ENCODE peak calls at places on chromosomes 5 and 9, in seven cellular contexts. One of them, this sample, is unnamed.
A peak's percentile ranks its signal among the peaks of the same experiment; 100 is the strongest.

GRCh38 chr9:133735415-133735775 is 2.8 kb downstream of the SARDH start:
- DNase-seq in AG09319: no peak
- DNase-seq in lung: no peak
- DNase-seq in tibial nerve: no peak
- DNase-seq in HFFc6: no peak
- DNase-seq in MCF 10A: no peak
- DNase-seq in neural crest cell: no peak
- DNase-seq in this sample: no peak

GRCh38 chr5:76790632-76791290 is 28.1 kb upstream of the F2RL1 start:
- DNase-seq in AG09319: peak; percentile 84
- DNase-seq in lung: no peak
- DNase-seq in tibial nerve: peak; percentile 39
- DNase-seq in HFFc6: peak; percentile 98
- DNase-seq in MCF 10A: peak; percentile 92
- DNase-seq in neural crest cell: no peak
- DNase-seq in this sample: peak; percentile 97

GRCh38 chr5:99879791-99880511 is 655.2 kb upstream of the FAM174A start:
- DNase-seq in AG09319: no peak
- DNase-seq in lung: no peak
- DNase-seq in tibial nerve: no peak
- DNase-seq in HFFc6: no peak
- DNase-seq in MCF 10A: no peak
- DNase-seq in neural crest cell: no peak
- DNase-seq in this sample: no peak

GRCh38 chr5:78162253-78162862 is 132.1 kb downstream of the AP3B1 start:
- DNase-seq in AG09319: no peak
- DNase-seq in lung: no peak
- DNase-seq in tibial nerve: no peak
- DNase-seq in HFFc6: peak; percentile 29
- DNase-seq in MCF 10A: peak; percentile 55
- DNase-seq in neural crest cell: peak; percentile 16
- DNase-seq in this sample: no peak

GRCh38 chr9:119675951-119676350 is 306.7 kb upstream of the BRINP1 start:
- DNase-seq in AG09319: no peak
- DNase-seq in lung: no peak
- DNase-seq in tibial nerve: no peak
- DNase-seq in HFFc6: no peak
- DNase-seq in MCF 10A: no peak
- DNase-seq in neural crest cell: no peak
- DNase-seq in this sample: no peak

GRCh38 chr9:123584202-123585176 is 228.5 kb downstream of the CRB2 start:
- DNase-seq in AG09319: no peak
- DNase-seq in lung: peak; percentile 35
- DNase-seq in tibial nerve: no peak
- DNase-seq in HFFc6: no peak
- DNase-seq in MCF 10A: no peak
- DNase-seq in neural crest cell: no peak
- DNase-seq in this sample: no peak

GRCh38 chr9:98862936-98863335 is 55.5 kb downstream of the GALNT12 start:
- DNase-seq in AG09319: no peak
- DNase-seq in lung: no peak
- DNase-seq in tibial nerve: no peak
- DNase-seq in HFFc6: no peak
- DNase-seq in MCF 10A: no peak
- DNase-seq in neural crest cell: no peak
- DNase-seq in this sample: no peak

GRCh38 chr5:177593511-177593910 is 1.5 kb downstream of the TMED9 start:
- DNase-seq in AG09319: no peak
- DNase-seq in lung: no peak
- DNase-seq in tibial nerve: no peak
- DNase-seq in HFFc6: no peak
- DNase-seq in MCF 10A: no peak
- DNase-seq in neural crest cell: no peak
- DNase-seq in this sample: no peak

GRCh38 chr5:167296056-167296455 is 995.4 kb upstream of the WWC1 start:
- DNase-seq in AG09319: no peak
- DNase-seq in lung: no peak
- DNase-seq in tibial nerve: no peak
- DNase-seq in HFFc6: no peak
- DNase-seq in MCF 10A: no peak
- DNase-seq in neural crest cell: no peak
- DNase-seq in this sample: no peak

GRCh38 chr9:99030610-99031009 is 74.3 kb upstream of the TGFBR1 start:
- DNase-seq in AG09319: no peak
- DNase-seq in lung: no peak
- DNase-seq in tibial nerve: no peak
- DNase-seq in HFFc6: no peak
- DNase-seq in MCF 10A: no peak
- DNase-seq in neural crest cell: no peak
- DNase-seq in this sample: no peak

GRCh38 chr5:1931590-1932138 is 48.9 kb upstream of the IRX4 start:
- DNase-seq in AG09319: no peak
- DNase-seq in lung: no peak
- DNase-seq in tibial nerve: no peak
- DNase-seq in HFFc6: no peak
- DNase-seq in MCF 10A: peak; percentile 60
- DNase-seq in neural crest cell: peak; percentile 30
- DNase-seq in this sample: no peak

GRCh38 chr9:136197930-136198604 is 6.9 kb downstream of the LHX3 start:
- DNase-seq in AG09319: no peak
- DNase-seq in lung: no peak
- DNase-seq in tibial nerve: no peak
- DNase-seq in HFFc6: no peak
- DNase-seq in MCF 10A: no peak
- DNase-seq in neural crest cell: no peak
- DNase-seq in this sample: no peak

GRCh38 chr5:98109561-98110006 is 663.9 kb upstream of the RGMB start:
- DNase-seq in AG09319: peak; percentile 20
- DNase-seq in lung: no peak
- DNase-seq in tibial nerve: no peak
- DNase-seq in HFFc6: peak; percentile 71
- DNase-seq in MCF 10A: peak; percentile 27
- DNase-seq in neural crest cell: no peak
- DNase-seq in this sample: peak; percentile 50

GRCh38 chr5:116763987-116764866 is 189.6 kb upstream of the SEMA6A start:
- DNase-seq in AG09319: no peak
- DNase-seq in lung: no peak
- DNase-seq in tibial nerve: no peak
- DNase-seq in HFFc6: no peak
- DNase-seq in MCF 10A: peak; percentile 97
- DNase-seq in neural crest cell: no peak
- DNase-seq in this sample: no peak

GRCh38 chr5:91182763-91183162 is 200.4 kb downstream of the ARRDC3 start:
- DNase-seq in AG09319: no peak
- DNase-seq in lung: no peak
- DNase-seq in tibial nerve: peak; percentile 39
- DNase-seq in HFFc6: peak; percentile 15
- DNase-seq in MCF 10A: no peak
- DNase-seq in neural crest cell: no peak
- DNase-seq in this sample: no peak

GRCh38 chr5:140881889-140882590 is at the start of gene PCDHA13:
- DNase-seq in AG09319: no peak
- DNase-seq in lung: no peak
- DNase-seq in tibial nerve: no peak
- DNase-seq in HFFc6: no peak
- DNase-seq in MCF 10A: no peak
- DNase-seq in neural crest cell: no peak
- DNase-seq in this sample: no peak

GRCh38 chr9:38639577-38639940 is 19.2 kb upstream of the ANKRD18A start:
- DNase-seq in AG09319: no peak
- DNase-seq in lung: no peak
- DNase-seq in tibial nerve: no peak
- DNase-seq in HFFc6: no peak
- DNase-seq in MCF 10A: no peak
- DNase-seq in neural crest cell: no peak
- DNase-seq in this sample: no peak

GRCh38 chr5:180801596-180802324 is 846 bp downstream of the MGAT1 start:
- DNase-seq in AG09319: no peak
- DNase-seq in lung: no peak
- DNase-seq in tibial nerve: no peak
- DNase-seq in HFFc6: no peak
- DNase-seq in MCF 10A: no peak
- DNase-seq in neural crest cell: no peak
- DNase-seq in this sample: no peak

GRCh38 chr5:180797256-180798192 is 5.1 kb downstream of the MGAT1 start:
- DNase-seq in AG09319: no peak
- DNase-seq in lung: peak; percentile 26
- DNase-seq in tibial nerve: no peak
- DNase-seq in HFFc6: no peak
- DNase-seq in MCF 10A: no peak
- DNase-seq in neural crest cell: no peak
- DNase-seq in this sample: no peak

GRCh38 chr5:180798193-180798592 is 4.4 kb downstream of the MGAT1 start:
- DNase-seq in AG09319: no peak
- DNase-seq in lung: no peak
- DNase-seq in tibial nerve: no peak
- DNase-seq in HFFc6: no peak
- DNase-seq in MCF 10A: no peak
- DNase-seq in neural crest cell: no peak
- DNase-seq in this sample: no peak

GRCh38 chr5:180799902-180800801 is 2.5 kb downstream of the MGAT1 start:
- DNase-seq in AG09319: no peak
- DNase-seq in lung: no peak
- DNase-seq in tibial nerve: no peak
- DNase-seq in HFFc6: peak; percentile 90
- DNase-seq in MCF 10A: peak; percentile 62
- DNase-seq in neural crest cell: no peak
- DNase-seq in this sample: no peak

DNA sequence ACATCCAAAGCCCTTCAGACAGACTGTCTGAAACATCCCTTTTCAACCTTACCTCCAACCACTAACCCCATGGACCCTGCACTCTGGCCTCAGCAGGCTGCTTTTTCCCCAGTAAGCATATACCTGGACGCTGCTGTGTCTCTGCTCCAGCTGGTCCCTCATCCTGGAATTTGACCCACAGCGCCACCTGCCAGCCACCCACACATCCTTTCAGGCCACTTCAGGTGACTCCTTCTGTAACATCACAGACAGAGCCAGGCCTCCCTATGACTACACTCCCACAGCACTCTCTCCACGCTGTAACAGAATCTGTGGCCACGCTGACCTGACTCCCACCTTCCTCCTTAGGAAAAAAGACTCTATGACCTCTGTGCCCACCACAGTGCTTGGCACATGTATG is 3.4 kb downstream of the MGAT1 start:
- DNase-seq in AG09319: no peak
- DNase-seq in lung: peak; percentile 37
- DNase-seq in tibial nerve: no peak
- DNase-seq in HFFc6: no peak
- DNase-seq in MCF 10A: peak; percentile 49
- DNase-seq in neural crest cell: no peak
- DNase-seq in this sample: no peak
- TF ChIP-seq CTCF in AG09319: peak; percentile 11
- TF ChIP-seq CTCF in lung: no peak
- TF ChIP-seq CTCF in tibial nerve: no peak
- TF ChIP-seq CTCF in HFFc6: peak; percentile 65
- TF ChIP-seq CTCF in MCF 10A: peak; percentile 21
- TF ChIP-seq CTCF in neural crest cell: no peak
- TF ChIP-seq CTCF in this sample: peak; percentile 16

DNA sequence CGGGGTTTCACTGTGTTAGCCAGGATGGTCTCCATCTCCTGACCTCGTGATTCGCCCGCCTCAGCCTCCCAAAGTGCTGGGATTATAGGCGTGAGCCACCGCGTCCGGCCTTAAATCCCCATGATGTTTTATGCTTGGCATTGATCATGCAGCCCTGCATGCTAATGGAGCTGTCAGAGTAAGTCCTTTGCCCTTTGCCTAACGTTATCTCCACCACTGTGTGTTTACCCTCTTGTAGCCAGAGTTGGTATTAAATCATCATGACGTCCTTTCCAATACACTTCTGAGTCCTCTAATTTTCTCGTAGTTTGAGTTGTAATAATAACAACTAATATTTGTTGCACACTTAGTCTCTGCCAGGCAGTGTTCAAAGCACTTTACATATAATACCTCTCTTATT is 57.2 kb upstream of the ZFAND5 start:
- DNase-seq in AG09319: no peak
- DNase-seq in lung: no peak
- DNase-seq in tibial nerve: no peak
- DNase-seq in HFFc6: no peak
- DNase-seq in MCF 10A: no peak
- DNase-seq in neural crest cell: no peak
- DNase-seq in this sample: no peak
- TF ChIP-seq CTCF in AG09319: no peak
- TF ChIP-seq CTCF in lung: no peak
- TF ChIP-seq CTCF in tibial nerve: no peak
- TF ChIP-seq CTCF in HFFc6: no peak
- TF ChIP-seq CTCF in MCF 10A: no peak
- TF ChIP-seq CTCF in neural crest cell: no peak
- TF ChIP-seq CTCF in this sample: no peak

DNA sequence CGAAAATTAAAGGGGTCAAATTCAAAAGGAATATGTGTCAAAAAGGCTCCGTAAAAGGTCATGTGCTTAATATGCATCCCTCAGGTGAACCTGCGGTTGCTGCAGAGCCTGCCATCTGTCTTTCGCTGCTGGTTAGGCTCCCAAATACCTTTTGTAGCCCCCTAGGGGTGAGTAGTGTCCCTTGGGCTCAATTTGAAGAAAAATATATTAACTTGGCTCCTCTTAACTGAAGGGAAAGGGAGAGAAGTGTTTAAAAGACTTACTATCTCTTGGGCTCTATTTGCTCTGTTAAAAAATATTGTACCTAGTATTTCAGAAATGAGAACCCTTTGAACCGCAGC is 176.5 kb upstream of the ADAMTSL1 start:
- DNase-seq in AG09319: no peak
- DNase-seq in lung: no peak
- DNase-seq in tibial nerve: no peak
- DNase-seq in HFFc6: no peak
- DNase-seq in MCF 10A: peak; percentile 45
- DNase-seq in neural crest cell: no peak
- DNase-seq in this sample: peak; percentile 9
- TF ChIP-seq CTCF in AG09319: peak; percentile 33
- TF ChIP-seq CTCF in lung: no peak
- TF ChIP-seq CTCF in tibial nerve: no peak
- TF ChIP-seq CTCF in HFFc6: peak; percentile 68
- TF ChIP-seq CTCF in MCF 10A: no peak
- TF ChIP-seq CTCF in neural crest cell: peak; percentile 32
- TF ChIP-seq CTCF in this sample: peak; percentile 66

GRCh38 chr9:101403886-101404285 is 5.2 kb downstream of the ZNF189 start:
- DNase-seq in AG09319: no peak
- DNase-seq in lung: no peak
- DNase-seq in tibial nerve: no peak
- DNase-seq in HFFc6: no peak
- DNase-seq in MCF 10A: no peak
- DNase-seq in neural crest cell: no peak
- DNase-seq in this sample: no peak

GRCh38 chr9:101408374-101409078 is 9.9 kb downstream of the ZNF189 start:
- DNase-seq in AG09319: no peak
- DNase-seq in lung: no peak
- DNase-seq in tibial nerve: no peak
- DNase-seq in HFFc6: no peak
- DNase-seq in MCF 10A: no peak
- DNase-seq in neural crest cell: no peak
- DNase-seq in this sample: no peak

GRCh38 chr9:101414839-101415238 is 16.2 kb downstream of the ZNF189 start:
- DNase-seq in AG09319: no peak
- DNase-seq in lung: no peak
- DNase-seq in tibial nerve: no peak
- DNase-seq in HFFc6: no peak
- DNase-seq in MCF 10A: no peak
- DNase-seq in neural crest cell: no peak
- DNase-seq in this sample: no peak

GRCh38 chr9:101409079-101409477 is 10.4 kb downstream of the ZNF189 start:
- DNase-seq in AG09319: no peak
- DNase-seq in lung: no peak
- DNase-seq in tibial nerve: no peak
- DNase-seq in HFFc6: no peak
- DNase-seq in MCF 10A: no peak
- DNase-seq in neural crest cell: no peak
- DNase-seq in this sample: no peak
- TF ChIP-seq CTCF in AG09319: no peak
- TF ChIP-seq CTCF in lung: no peak
- TF ChIP-seq CTCF in tibial nerve: no peak
- TF ChIP-seq CTCF in HFFc6: no peak
- TF ChIP-seq CTCF in MCF 10A: no peak
- TF ChIP-seq CTCF in neural crest cell: no peak
- TF ChIP-seq CTCF in this sample: no peak

This sample was measured in HFF-Myc.